ENCODE peak calls at places on chromosomes 11 and 22, in eight cellular contexts. W, D, L, K, X, T, O and G are unnamed samples.

GRCh38 chr11:28757725-28758515 is 649.7 kb downstream of the METTL15 start:
- DNase-seq in D (no peak), L (no peak), W (peak), T (no peak), X (no peak), K (peak), O (peak), G (no peak)

GRCh38 chr11:36441610-36442208 is 68.4 kb downstream of the TRAF6 start:
- DNase-seq in W (no peak), L (no peak), T (no peak), X (no peak), O (no peak), K (no peak), D (no peak), G (no peak)

GRCh38 chr11:46363455-46363920 is 16.2 kb downstream of the DGKZ start:
- DNase-seq in O (peak), D (no peak), K (no peak), T (no peak), X (no peak), W (no peak), L (no peak), G (peak)

GRCh38 chr22:26170795-26171194 is 1.5 kb downstream of the SEZ6L start:
- DNase-seq in X (no peak), K (no peak), O (peak), T (no peak), W (no peak), D (no peak), L (no peak), G (peak)

GRCh38 chr11:32317646-32318045 is 117.7 kb downstream of the WT1 start:
- DNase-seq in D (no peak), T (no peak), O (no peak), X (no peak), W (no peak), K (no peak), L (no peak), G (no peak)

GRCh38 chr11:96199563-96200025 is 143.4 kb downstream of the MAML2 start:
- DNase-seq in D (no peak), T (no peak), X (no peak), K (no peak), L (peak), O (no peak), W (peak), G (no peak)

GRCh38 chr11:68649851-68650555 is 34.3 kb upstream of the GAL start:
- DNase-seq in O (no peak), D (no peak), T (no peak), L (no peak), W (no peak), X (no peak), K (no peak), G (peak)

GRCh38 chr11:17063171-17064002 is 14.1 kb downstream of the RPS13 start:
- DNase-seq in W (no peak), K (no peak), X (peak), O (peak), T (peak), D (no peak), L (peak), G (peak)

GRCh38 chr11:85627332-85627997 is at the start of gene DLG2:
- DNase-seq in W (no peak), L (no peak), D (peak), X (peak), K (no peak), T (no peak), O (peak), G (peak)

GRCh38 chr11:20596629-20597129 is 2.7 kb upstream of the SLC6A5 start:
- DNase-seq in L (no peak), X (no peak), O (peak), D (no peak), W (no peak), T (no peak), K (no peak), G (no peak)

GRCh38 chr22:30414525-30415047 is 11.0 kb upstream of the MTFP1 start:
- DNase-seq in X (no peak), T (no peak), O (no peak), L (no peak), D (no peak), W (no peak), K (no peak), G (no peak)

GRCh38 chr22:42437488-42438292 is 5.5 kb upstream of the NFAM1 start:
- DNase-seq in O (peak), K (no peak), W (no peak), X (peak), D (peak), T (peak), L (peak), G (peak)

GRCh38 chr11:235180-235997 is 753 bp downstream of the SIRT3 start:
- DNase-seq in W (no peak), K (no peak), X (no peak), T (peak), D (no peak), L (peak), O (no peak), G (peak)

GRCh38 chr11:82898242-82898641 is 2.0 kb downstream of the PRCP start:
- DNase-seq in X (peak), K (no peak), L (no peak), O (no peak), D (no peak), T (no peak), W (no peak), G (no peak)

GRCh38 chr11:68370211-68371111 is 58.1 kb downstream of the LRP5 start:
- DNase-seq in W (no peak), O (no peak), T (no peak), L (no peak), K (no peak), D (no peak), X (no peak), G (no peak)

GRCh38 chr22:19149962-19150361 is at the start of gene GSC2:
- DNase-seq in W (no peak), D (no peak), O (no peak), L (no peak), X (no peak), K (no peak), T (no peak), G (peak)

GRCh38 chr22:35863432-35863831 is 145.8 kb downstream of the APOL5 start:
- DNase-seq in D (no peak), K (no peak), W (no peak), L (no peak), X (no peak), T (no peak), O (no peak), G (peak)

GRCh38 chr11:112225753-112226061 is 521 bp upstream of the PTS start:
- DNase-seq in X (no peak), D (no peak), L (no peak), T (no peak), K (no peak), W (no peak), O (peak), G (no peak)

GRCh38 chr11:14300661-14301304 is 58.2 kb downstream of the RRAS2 start:
- DNase-seq in O (peak), D (peak), K (no peak), L (no peak), X (peak), W (peak), T (peak), G (peak)

GRCh38 chr11:68449951-68450350 is 10.6 kb upstream of the PPP6R3 start:
- DNase-seq in X (no peak), D (no peak), K (no peak), T (no peak), W (no peak), O (no peak), L (no peak), G (no peak)

GRCh38 chr11:87361891-87362290 is 324.2 kb downstream of the TMEM135 start:
- DNase-seq in D (no peak), L (no peak), X (no peak), T (no peak), K (no peak), W (no peak), O (no peak), G (no peak)

GRCh38 chr11:97060184-97060583 is 670.4 kb downstream of the JRKL start:
- DNase-seq in X (no peak), K (no peak), O (no peak), L (no peak), D (no peak), W (no peak), T (no peak), G (no peak)

GRCh38 chr22:35023692-35024363 is 42.1 kb upstream of the ISX start:
- DNase-seq in T (peak), D (peak), L (peak), W (no peak), K (no peak), O (peak), X (no peak), G (peak)

GRCh38 chr11:8779107-8779506 is 96.5 kb downstream of the RPL27A start:
- DNase-seq in T (no peak), O (no peak), X (no peak), K (no peak), L (no peak), D (no peak), W (no peak), G (no peak)

GRCh38 chr11:87298155-87298554 is 260.4 kb downstream of the TMEM135 start:
- DNase-seq in X (no peak), K (no peak), W (no peak), D (no peak), O (no peak), T (no peak), L (no peak), G (peak)

GRCh38 chr22:17060126-17060525 is 24.7 kb upstream of the IL17RA start:
- DNase-seq in L (no peak), X (no peak), K (no peak), O (no peak), T (no peak), W (no peak), D (no peak), G (peak)

GRCh38 chr11:68956142-68956541 is 24.6 kb downstream of the MRGPRD start:
- DNase-seq in O (peak), T (peak), W (no peak), X (no peak), D (no peak), K (no peak), L (no peak), G (no peak)

GRCh38 chr11:64330888-64331287 is 9.1 kb upstream of the CCDC88B start:
- DNase-seq in X (no peak), K (no peak), O (no peak), T (no peak), W (no peak), L (no peak), D (no peak), G (no peak)

GRCh38 chr11:129788278-129788677 is 27.4 kb upstream of the TMEM45B start:
- DNase-seq in K (no peak), O (no peak), D (no peak), X (no peak), L (no peak), W (no peak), T (no peak), G (no peak)

GRCh38 chr11:65036931-65037330 is 4.1 kb upstream of the SAC3D1 start:
- DNase-seq in D (no peak), T (no peak), X (no peak), K (no peak), O (peak), L (no peak), W (no peak), G (peak)

GRCh38 chr11:34632105-34632780 is 11.3 kb downstream of the EHF start:
- DNase-seq in W (no peak), K (no peak), O (peak), X (no peak), L (no peak), T (no peak), D (no peak), G (peak)

GRCh38 chr11:36540998-36541397 is 26.8 kb upstream of the RAG1 start:
- DNase-seq in W (peak), L (peak), D (no peak), T (no peak), X (peak), K (peak), O (peak), G (peak)

GRCh38 chr11:120031612-120032600 is 106.0 kb downstream of the TRIM29 start:
- DNase-seq in K (no peak), X (no peak), L (no peak), W (no peak), O (no peak), D (no peak), T (no peak), G (no peak)

GRCh38 chr11:65997286-65997685 is 4.7 kb downstream of the EIF1AD start:
- DNase-seq in D (no peak), W (no peak), L (no peak), T (no peak), X (peak), O (no peak), K (no peak), G (no peak)

GRCh38 chr22:25875461-25875860 is 133.5 kb downstream of the MYO18B start:
- DNase-seq in T (no peak), K (no peak), X (no peak), D (no peak), O (no peak), W (no peak), L (no peak), G (peak)

GRCh38 chr11:2884424-2884815 is 1.2 kb downstream of the CDKN1C start:
- DNase-seq in D (no peak), X (no peak), K (no peak), T (no peak), W (no peak), O (no peak), L (no peak), G (peak)

GRCh38 chr11:47388697-47389576 is 10.6 kb upstream of the SPI1 start:
- DNase-seq in X (no peak), L (no peak), K (no peak), T (no peak), W (no peak), D (no peak), O (no peak), G (no peak)

GRCh38 chr11:47979378-47980092 is 824 bp upstream of the PTPRJ start:
- DNase-seq in L (no peak), O (peak), T (no peak), W (no peak), D (no peak), K (no peak), X (no peak), G (peak)